ENCODE peak calls at places on chromosomes 2 and 18, in five cellular contexts. J, B, N, Q and W are unnamed samples.

GRCh38 chr2:183010112-183010511 is 28.1 kb downstream of the NCKAP1 start:
- DNase-seq in J (peak), B (no peak), N (peak), Q (peak), W (no peak)

GRCh38 chr2:96324716-96325037 is 440 bp upstream of the ITPRIPL1 start:
- DNase-seq in J (no peak), B (no peak), N (no peak), Q (no peak), W (no peak)

GRCh38 chr2:165018207-165018606 is 62.9 kb upstream of the SLC38A11 start:
- DNase-seq in J (no peak), B (peak), N (no peak), Q (no peak), W (no peak)

GRCh38 chr2:64063454-64063853 is 44.2 kb upstream of the VPS54 start:
- DNase-seq in J (no peak), B (no peak), N (no peak), Q (no peak), W (no peak)

GRCh38 chr2:43224131-43224570 is 2.3 kb downstream of the ZFP36L2 start:
- DNase-seq in J (peak), B (peak), N (peak), Q (peak), W (peak)

GRCh38 chr2:15120578-15120977 is 440.6 kb downstream of the NBAS start:
- DNase-seq in J (no peak), B (no peak), N (no peak), Q (no peak), W (no peak)

GRCh38 chr2:172107690-172108586 is 5.2 kb upstream of the DLX2 start:
- DNase-seq in J (no peak), B (no peak), N (no peak), Q (no peak), W (no peak)

GRCh38 chr18:4068552-4069158 is 386.5 kb downstream of the DLGAP1 start:
- DNase-seq in J (peak), B (peak), N (no peak), Q (peak), W (peak)

GRCh38 chr2:109255594-109255993 is 126.6 kb downstream of the SH3RF3 start:
- DNase-seq in J (no peak), B (peak), N (no peak), Q (no peak), W (no peak)

GRCh38 chr2:120867290-120868231 is 131.9 kb downstream of the GLI2 start:
- DNase-seq in J (no peak), B (no peak), N (peak), Q (peak), W (no peak)

GRCh38 chr2:212337036-212337435 is 201.6 kb downstream of the ERBB4 start:
- DNase-seq in J (no peak), B (no peak), N (no peak), Q (peak), W (no peak)

GRCh38 chr18:55251186-55251995 is 292.1 kb upstream of the CCDC68 start:
- DNase-seq in J (no peak), B (no peak), N (no peak), Q (peak), W (no peak)

GRCh38 chr2:42879913-42880737 is 87.7 kb upstream of the HAAO start:
- DNase-seq in J (no peak), B (no peak), N (no peak), Q (peak), W (no peak)

GRCh38 chr2:152468832-152469692 is 134.1 kb downstream of the FMNL2 start:
- DNase-seq in J (no peak), B (no peak), N (no peak), Q (peak), W (no peak)

GRCh38 chr2:178530625-178531142 is 50.4 kb downstream of the PLEKHA3 start:
- DNase-seq in J (no peak), B (no peak), N (no peak), Q (peak), W (no peak)

GRCh38 chr2:238908960-238909951 is 61.4 kb downstream of the TWIST2 start:
- DNase-seq in J (no peak), B (no peak), N (peak), Q (no peak), W (no peak)

GRCh38 chr18:46320297-46320696 is 216.1 kb downstream of the HAUS1 start:
- DNase-seq in J (no peak), B (no peak), N (no peak), Q (no peak), W (no peak)

GRCh38 chr2:226973821-226974220 is 138.0 kb downstream of the RHBDD1 start:
- DNase-seq in J (no peak), B (peak), N (no peak), Q (no peak), W (no peak)

GRCh38 chr2:38184964-38185603 is 109.1 kb upstream of the CYP1B1 start:
- DNase-seq in J (no peak), B (peak), N (no peak), Q (peak), W (no peak)

GRCh38 chr2:96084006-96084857 is 32.1 kb downstream of the ADRA2B start:
- DNase-seq in J (no peak), B (no peak), N (no peak), Q (no peak), W (no peak)

DNA sequence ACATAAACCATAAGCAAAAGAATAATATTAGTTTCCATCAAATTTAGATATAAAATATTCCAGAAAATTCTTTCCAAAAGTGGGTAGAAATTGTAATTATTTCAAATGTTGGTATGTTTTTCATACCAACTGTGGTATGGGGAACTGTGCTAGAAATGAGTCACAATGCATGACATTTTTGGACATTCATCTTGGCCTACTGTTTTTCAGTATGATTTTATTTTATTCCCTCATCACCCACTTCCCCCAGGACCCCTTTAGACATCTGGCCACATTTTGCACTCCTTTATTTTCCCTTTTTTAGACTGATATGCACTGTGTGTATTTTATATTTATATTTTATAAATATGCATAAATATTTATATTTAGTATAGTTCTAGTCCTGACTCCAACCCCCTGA is 97.1 kb downstream of the DPP4 start:
- DNase-seq in J (no peak), B (no peak), N (no peak), Q (no peak), W (no peak)
- H3K4me3 ChIP-seq in J (no peak), B (no peak), N (no peak), Q (no peak), W (no peak)

GRCh38 chr2:9258501-9258900 is 51.9 kb downstream of the ASAP2 start:
- DNase-seq in J (no peak), B (no peak), N (no peak), Q (no peak), W (no peak)
- H3K4me3 ChIP-seq in J (no peak), B (no peak), N (no peak), Q (no peak), W (no peak)

DNA sequence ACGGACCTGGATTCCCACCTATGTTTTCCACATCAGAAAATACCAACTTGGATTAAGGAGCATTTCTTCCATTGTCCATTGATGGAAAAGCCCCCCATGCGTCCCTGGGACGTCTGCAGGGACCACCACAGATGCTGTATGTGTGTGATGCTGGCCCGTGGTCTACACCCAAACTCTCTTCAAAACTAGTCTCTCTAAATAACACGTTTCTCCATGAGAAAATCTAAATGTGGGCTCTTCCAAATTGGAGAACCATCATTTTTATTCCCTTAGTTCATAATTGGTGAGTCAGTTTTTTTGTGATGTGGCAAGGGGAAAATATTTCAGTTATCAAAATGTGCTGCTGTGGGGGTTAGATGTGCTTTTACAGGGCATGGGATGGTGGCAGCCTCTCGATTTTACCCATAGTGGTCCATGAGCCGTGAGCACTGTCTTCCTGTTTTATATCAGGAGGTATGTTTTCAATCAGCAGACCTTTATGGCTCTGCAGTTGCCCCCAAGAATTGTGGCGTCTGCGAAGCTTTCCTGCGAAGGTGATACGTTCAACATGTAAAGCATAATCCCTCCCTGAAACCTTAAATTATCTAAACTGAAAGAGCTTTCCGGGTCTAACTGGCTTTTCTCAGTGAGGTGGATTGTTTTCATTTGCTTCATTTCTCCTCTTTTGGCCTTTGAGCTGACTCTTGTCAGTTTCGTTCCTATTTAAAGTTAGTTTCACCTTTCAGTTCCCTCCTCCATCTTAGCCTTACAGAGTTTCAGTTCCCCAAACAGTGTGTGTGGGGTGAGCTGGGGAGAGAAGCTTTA is 78.3 kb downstream of the SETBP1 start:
- DNase-seq in J (no peak), B (peak), N (no peak), Q (no peak), W (no peak)
- H3K4me3 ChIP-seq in J (no peak), B (peak), N (no peak), Q (no peak), W (no peak)

GRCh38 chr18:24659837-24660720 is 199.6 kb downstream of the HRH4 start:
- DNase-seq in J (no peak), B (peak), N (peak), Q (no peak), W (no peak)
- H3K4me3 ChIP-seq in J (no peak), B (peak), N (peak), Q (no peak), W (no peak)

GRCh38 chr2:129201636-129202035 is 777.8 kb upstream of the RAB6C start:
- DNase-seq in J (no peak), B (no peak), N (no peak), Q (no peak), W (no peak)
- H3K4me3 ChIP-seq in J (no peak), B (no peak), N (no peak), Q (no peak), W (no peak)